ENCODE peak calls at places on chromosomes 16 and 17, in ten cellular contexts. G is EL; P is foreskin fibroblast; X is amygdala; F is progenitor cell of endocrine pancreas; J is stimulated activated CD4-positive, alpha-beta T cell treated with anti-CD3 and anti-CD28 coated beads, Interleukin-4, amount 100 ng/mL, for 48 hours; T is cerebellum; V is posterior vena cava; C is T-helper 9 cell; Y is NCI-H1694. K is an unnamed sample.

GRCh38 chr16:1326946-1327618 is 6.4 kb upstream of the BAIAP3 start:
- DNase-seq in Y (no peak), V (no peak), F (no peak), J (no peak), G (no peak), P (no peak), X (no peak), C (no peak), T (no peak), K (no peak)

GRCh38 chr16:291539-291938 is 8.6 kb downstream of the PDIA2 start:
- DNase-seq in T (no peak), P (no peak), J (no peak), C (no peak), Y (no peak), G (no peak), V (no peak), F (no peak), X (no peak), K (no peak)

GRCh38 chr17:28412131-28412530 is 6.1 kb upstream of the SLC46A1 start:
- DNase-seq in C (no peak), P (no peak), T (no peak), J (no peak), F (no peak), Y (no peak), V (no peak), G (no peak), X (no peak), K (no peak)

GRCh38 chr17:44906010-44906646 is 6.9 kb upstream of the EFTUD2 start:
- DNase-seq in G (peak; percentile 97), X (no peak), F (no peak), J (no peak), V (peak; percentile 60), Y (no peak), P (peak; percentile 91), C (no peak), T (no peak), K (no peak)

GRCh38 chr17:6910987-6911603 is 79.6 kb upstream of the TEKT1 start:
- DNase-seq in Y (peak; percentile 44), V (no peak), G (peak; percentile 44), P (peak; percentile 35), J (no peak), T (peak; percentile 20), C (no peak), X (no peak), F (no peak), K (no peak)

GRCh38 chr16:72189865-72190371 is 18.0 kb upstream of the PMFBP1 start:
- DNase-seq in G (peak; percentile 75), C (no peak), V (no peak), J (no peak), P (peak; percentile 67), T (no peak), F (no peak), Y (no peak), X (no peak), K (no peak)

GRCh38 chr17:7897773-7898172 is 9.2 kb downstream of the CHD3 start:
- DNase-seq in C (no peak), G (peak; percentile 46), F (no peak), J (no peak), V (no peak), T (peak; percentile 45), Y (peak; percentile 21), X (no peak), P (peak; percentile 62), K (peak; percentile 43)

GRCh38 chr17:2214047-2214717 is 89.4 kb downstream of the SMG6 start:
- DNase-seq in F (no peak), C (no peak), P (peak; percentile 93), X (no peak), J (no peak), T (peak; percentile 32), V (peak; percentile 86), Y (no peak), G (peak; percentile 85), K (peak; percentile 66)

GRCh38 chr16:2710711-2711231 is 9.3 kb downstream of the PRSS27 start:
- DNase-seq in J (no peak), V (no peak), T (peak; percentile 61), P (no peak), C (no peak), Y (peak; percentile 65), X (peak; percentile 56), G (no peak), F (no peak), K (no peak)

GRCh38 chr16:12120331-12120981 is 143.9 kb downstream of the SNX29 start:
- DNase-seq in F (no peak), P (peak; percentile 63), C (no peak), J (no peak), X (no peak), V (peak; percentile 82), Y (no peak), T (no peak), G (no peak), K (peak; percentile 21)

GRCh38 chr16:19184823-19185509 is 16.9 kb downstream of the SYT17 start:
- DNase-seq in F (no peak), Y (no peak), J (no peak), G (no peak), P (no peak), C (no peak), T (no peak), V (no peak), X (no peak), K (no peak)

GRCh38 chr17:69093279-69093789 is 32.6 kb upstream of the ABCA9 start:
- DNase-seq in C (no peak), G (no peak), J (no peak), X (no peak), F (no peak), Y (no peak), P (no peak), T (no peak), V (no peak), K (no peak)

GRCh38 chr16:48081656-48082055 is 74.1 kb downstream of the ABCC12 start:
- DNase-seq in T (no peak), G (peak; percentile 84), F (no peak), C (no peak), X (no peak), P (peak; percentile 89), J (no peak), Y (no peak), V (no peak), K (no peak)

GRCh38 chr16:3038256-3038655 is 1.5 kb upstream of the BICDL2 start:
- DNase-seq in X (no peak), V (no peak), T (no peak), P (no peak), G (no peak), F (no peak), C (no peak), Y (no peak), J (no peak), K (peak; percentile 75)

GRCh38 chr16:88015806-88016140 is 64.5 kb downstream of the BANP start:
- DNase-seq in F (no peak), C (no peak), J (no peak), P (no peak), V (peak; percentile 74), X (no peak), T (no peak), G (no peak), Y (no peak), K (no peak)

GRCh38 chr17:5011928-5012327 is 14.2 kb downstream of the KIF1C start:
- DNase-seq in G (peak; percentile 50), P (peak; percentile 62), F (no peak), V (no peak), Y (no peak), T (no peak), X (no peak), C (no peak), J (peak; percentile 21), K (no peak)

GRCh38 chr16:84013787-84014569 is 28.6 kb downstream of the SLC38A8 start:
- DNase-seq in X (no peak), Y (no peak), V (no peak), C (peak; percentile 25), J (peak; percentile 41), T (no peak), G (peak; percentile 73), P (no peak), F (peak; percentile 48), K (peak; percentile 89)

K was measured in upper lobe of right lung.